ENCODE peak calls at places on chromosome 11, in six cellular contexts. W is right lobe of liver, X is left lung, Q is gastrocnemius medialis, O is heart left ventricle, B is HepG2. N is an unnamed sample.

GRCh38 chr11:128599729-128600128 is 12.4 kb upstream of the ETS1 start:
- ATAC-seq in W (no peak), X (no peak), Q (no peak), O (no peak), B (no peak), N (no peak)

GRCh38 chr11:58622344-58622743 is at the start of gene CNTF:
- ATAC-seq in W (no peak), X (no peak), Q (no peak), O (peak; percentile 65), B (no peak), N (no peak)

GRCh38 chr11:98101329-98101728 is 919.4 kb upstream of the CNTN5 start:
- ATAC-seq in W (no peak), X (no peak), Q (no peak), O (no peak), B (no peak), N (no peak)

GRCh38 chr11:34126959-34127848 is 21.8 kb downstream of the NAT10 start:
- ATAC-seq in W (no peak), X (no peak), Q (no peak), O (no peak), B (no peak), N (no peak)

GRCh38 chr11:12133539-12134238 is 23.3 kb downstream of the MICAL2 start:
- ATAC-seq in W (no peak), X (no peak), Q (no peak), O (no peak), B (no peak), N (no peak)

GRCh38 chr11:3834349-3835099 is 6.2 kb downstream of the RHOG start:
- ATAC-seq in W (peak; percentile 37), X (peak; percentile 13), Q (no peak), O (peak; percentile 40), B (no peak), N (no peak)

GRCh38 chr11:46725338-46726205 is 6.6 kb downstream of the F2 start:
- ATAC-seq in W (no peak), X (no peak), Q (no peak), O (no peak), B (peak; percentile 6), N (no peak)

GRCh38 chr11:72605958-72606357 is 68.3 kb downstream of the PDE2A start:
- ATAC-seq in W (no peak), X (peak; percentile 40), Q (no peak), O (peak; percentile 41), B (no peak), N (peak; percentile 37)

GRCh38 chr11:47415949-47416472 is 7.6 kb downstream of the SLC39A13 start:
- ATAC-seq in W (peak; percentile 19), X (peak; percentile 90), Q (peak; percentile 91), O (peak; percentile 75), B (peak; percentile 14), N (peak; percentile 96)

GRCh38 chr11:69010361-69010891 is 2.6 kb downstream of the MRGPRF start:
- ATAC-seq in W (peak; percentile 8), X (no peak), Q (no peak), O (no peak), B (no peak), N (no peak)

GRCh38 chr11:105244157-105244820 is 104.7 kb upstream of the CARD18 start:
- ATAC-seq in W (peak; percentile 73), X (peak; percentile 74), Q (peak; percentile 100), O (peak; percentile 95), B (no peak), N (peak; percentile 68)

GRCh38 chr11:107583629-107584195 is 7.2 kb upstream of the ELMOD1 start:
- ATAC-seq in W (no peak), X (no peak), Q (peak; percentile 54), O (no peak), B (no peak), N (no peak)

GRCh38 chr11:8333431-8334401 is 70.0 kb upstream of the LMO1 start:
- ATAC-seq in W (no peak), X (peak; percentile 44), Q (no peak), O (no peak), B (peak; percentile 29), N (no peak)

GRCh38 chr11:95322546-95322945 is 91.5 kb upstream of the SESN3 start:
- ATAC-seq in W (no peak), X (no peak), Q (no peak), O (peak; percentile 73), B (no peak), N (peak; percentile 43)

GRCh38 chr11:15761235-15761634 is 595.1 kb downstream of the SOX6 start:
- ATAC-seq in W (no peak), X (no peak), Q (no peak), O (no peak), B (no peak), N (no peak)

GRCh38 chr11:86136542-86136941 is 67.7 kb upstream of the PICALM start:
- ATAC-seq in W (no peak), X (peak; percentile 55), Q (no peak), O (no peak), B (no peak), N (no peak)

GRCh38 chr11:77503006-77503405 is 29.1 kb upstream of the PAK1 start:
- ATAC-seq in W (no peak), X (no peak), Q (no peak), O (no peak), B (no peak), N (no peak)

GRCh38 chr11:103406357-103406756 is 297.1 kb downstream of the DYNC2H1 start:
- ATAC-seq in W (no peak), X (no peak), Q (no peak), O (no peak), B (no peak), N (no peak)

GRCh38 chr11:91248199-91248807 is 976.3 kb upstream of the FAT3 start:
- ATAC-seq in W (no peak), X (peak; percentile 63), Q (no peak), O (no peak), B (no peak), N (no peak)

GRCh38 chr11:14773755-14774154 is 118.3 kb downstream of the CYP2R1 start:
- ATAC-seq in W (no peak), X (no peak), Q (no peak), O (no peak), B (peak; percentile 33), N (no peak)

GRCh38 chr11:124776865-124777645 is 15.0 kb upstream of the ESAM start:
- ATAC-seq in W (no peak), X (no peak), Q (no peak), O (no peak), B (no peak), N (no peak)

GRCh38 chr11:104781719-104782376 is 116.4 kb downstream of the CASP12 start:
- ATAC-seq in W (no peak), X (no peak), Q (no peak), O (no peak), B (no peak), N (no peak)

GRCh38 chr11:126185200-126186030 is 26.0 kb downstream of the RPUSD4 start:
- ATAC-seq in W (no peak), X (no peak), Q (no peak), O (no peak), B (peak; percentile 27), N (no peak)
- H3K4me1 ChIP-seq in W (no peaks in the 10 kb centered on the region), X (no peaks in the 10 kb centered on the region), Q (peaks cover 2% of the 10 kb centered on the region), O (no peaks in the 10 kb centered on the region), B (peaks cover 90% of the 10 kb centered on the region), N (peaks cover 17% of the 10 kb centered on the region)

GRCh38 chr11:117279711-117280376 is 11.3 kb upstream of the BACE1-AS start:
- ATAC-seq in W (no peak), X (no peak), Q (no peak), O (no peak), B (no peak), N (no peak)
- H3K4me1 ChIP-seq in W (no peaks in the 10 kb centered on the region), X (peaks cover 3% of the 10 kb centered on the region), Q (no peaks in the 10 kb centered on the region), O (no peaks in the 10 kb centered on the region), B (peaks cover 8% of the 10 kb centered on the region), N (no peaks in the 10 kb centered on the region)

GRCh38 chr11:67309166-67309565 is 5.8 kb downstream of the SSH3 start:
- ATAC-seq in W (no peak), X (no peak), Q (no peak), O (no peak), B (no peak), N (no peak)
- H3K4me1 ChIP-seq in W (no peaks in the 10 kb centered on the region), X (no peaks in the 10 kb centered on the region), Q (peaks cover 8% of the 10 kb centered on the region), O (peaks cover 2% of the 10 kb centered on the region), B (peaks cover 12% of the 10 kb centered on the region), N (peaks cover 14% of the 10 kb centered on the region)

DNA sequence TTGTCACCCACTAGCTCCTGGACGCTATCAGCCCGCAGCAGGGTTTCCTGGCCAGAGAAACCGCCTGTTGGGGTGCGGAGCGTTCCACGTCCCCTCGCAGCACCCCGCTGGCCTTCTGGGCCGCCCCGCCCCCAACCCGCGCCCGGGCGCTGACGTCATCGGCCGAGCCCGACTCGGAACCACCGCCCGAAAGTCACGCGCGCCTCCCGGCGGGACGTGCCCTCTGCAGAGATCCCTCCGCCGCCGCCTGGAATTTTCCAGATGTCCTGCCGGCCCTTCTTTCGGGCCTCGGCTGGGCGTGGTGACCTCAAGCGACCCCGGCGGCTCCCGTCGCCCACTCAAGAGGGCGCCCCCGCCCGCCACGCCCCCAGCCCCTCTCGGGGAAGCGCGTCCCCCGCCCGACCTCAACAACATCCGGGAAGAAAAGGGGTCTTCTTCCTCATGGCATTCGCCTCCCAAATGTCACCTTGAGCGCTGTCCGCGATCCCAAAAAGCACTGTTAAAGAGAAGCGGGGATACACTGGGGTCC is 430 bp upstream of the NEAT1 start:
- ATAC-seq in W (peak; percentile 37), X (peak; percentile 24), Q (peak; percentile 11), O (peak; percentile 33), B (no peak), N (peak; percentile 29)
- H3K4me1 ChIP-seq in W (no peaks in the 10 kb centered on the region), X (peaks cover 36% of the 10 kb centered on the region), Q (peaks cover 24% of the 10 kb centered on the region), O (peaks cover 11% of the 10 kb centered on the region), B (peaks cover 49% of the 10 kb centered on the region), N (peaks cover 21% of the 10 kb centered on the region)

GRCh38 chr11:9672918-9673317 is 9.0 kb downstream of the SWAP70 start:
- ATAC-seq in W (no peak), X (no peak), Q (no peak), O (no peak), B (no peak), N (no peak)
- H3K4me1 ChIP-seq in W (no peaks in the 10 kb centered on the region), X (no peaks in the 10 kb centered on the region), Q (no peaks in the 10 kb centered on the region), O (no peaks in the 10 kb centered on the region), B (no peaks in the 10 kb centered on the region), N (no peaks in the 10 kb centered on the region)

DNA sequence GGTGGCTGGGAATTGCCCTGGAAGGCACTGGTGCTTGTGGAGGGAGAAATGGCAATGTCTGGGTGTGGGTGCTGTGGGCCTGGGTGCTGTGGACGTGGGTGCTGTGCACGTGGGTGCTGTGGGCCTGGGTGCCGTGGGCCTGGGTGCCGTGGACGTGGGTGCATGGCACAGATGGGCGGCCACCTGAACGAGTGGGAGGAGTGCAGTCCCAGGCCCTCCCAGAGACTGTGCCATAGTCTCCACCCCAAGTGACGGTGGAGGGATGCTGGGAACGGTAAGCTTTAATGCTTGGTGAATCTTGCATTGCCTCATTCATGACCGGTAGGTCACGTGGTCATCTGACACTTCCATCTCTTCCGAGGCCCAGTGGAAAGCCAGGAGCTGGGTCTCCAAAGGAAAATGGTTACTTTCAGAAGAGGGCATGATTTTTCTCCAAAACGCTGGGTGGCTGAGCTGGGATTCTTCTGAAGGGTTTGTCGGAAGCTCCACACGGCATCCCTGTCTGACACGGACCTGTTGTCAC is 28.8 kb upstream of the BRSK2 start:
- ATAC-seq in W (no peak), X (no peak), Q (no peak), O (no peak), B (no peak), N (no peak)
- H3K4me1 ChIP-seq in W (no peaks in the 10 kb centered on the region), X (no peaks in the 10 kb centered on the region), Q (no peaks in the 10 kb centered on the region), O (no peaks in the 10 kb centered on the region), B (peaks cover 13% of the 10 kb centered on the region), N (no peaks in the 10 kb centered on the region)

N was measured in gastroesophageal sphincter.